ENCODE peak calls at places on chromosomes 13 and 19, in ten cellular contexts. H, R, T, S, B, F, P, N, J and L are unnamed samples.

GRCh38 chr13:114082849-114083645 is 49.4 kb downstream of the RASA3 start:
- DNase-seq in N (no peak), J (no peak), F (no peak), B (no peak), T (no peak), R (no peak), H (no peak), P (no peak), S (no peak), L (no peak)

GRCh38 chr13:35599385-35599784 is 122.9 kb upstream of the MAB21L1 start:
- DNase-seq in H (no peak), B (no peak), T (no peak), S (no peak), F (no peak), R (no peak), P (no peak), J (no peak), N (no peak), L (no peak)

GRCh38 chr13:65719831-65720230 is 1510.3 kb downstream of the PCDH9 start:
- DNase-seq in R (no peak), P (no peak), F (no peak), T (no peak), N (no peak), H (no peak), J (no peak), B (no peak), S (no peak), L (no peak)

GRCh38 chr13:71149498-71150363 is 717.3 kb downstream of the DACH1 start:
- DNase-seq in T (no peak), B (no peak), S (no peak), R (no peak), F (no peak), P (no peak), H (no peak), J (no peak), N (no peak), L (no peak)

GRCh38 chr13:89455741-89456140 is 1784.6 kb downstream of the SLITRK5 start:
- DNase-seq in T (no peak), P (no peak), N (no peak), S (no peak), R (no peak), H (no peak), F (peak), J (no peak), B (no peak), L (no peak)

GRCh38 chr13:53250272-53250875 is 221.8 kb downstream of the OLFM4 start:
- DNase-seq in P (no peak), N (peak), R (peak), B (peak), J (peak), H (no peak), S (peak), F (peak), T (peak), L (no peak)

GRCh38 chr19:38134538-38135149 is 89.4 kb downstream of the DPF1 start:
- DNase-seq in S (peak), R (no peak), N (no peak), F (peak), T (peak), J (no peak), H (no peak), P (peak), B (peak), L (no peak)

GRCh38 chr13:100798739-100799361 is 124.3 kb upstream of the TMTC4 start:
- DNase-seq in P (no peak), R (no peak), F (no peak), T (no peak), H (no peak), J (no peak), S (no peak), N (no peak), B (no peak), L (no peak)

GRCh38 chr19:10018219-10018618 is 4.9 kb downstream of the RDH8 start:
- DNase-seq in H (no peak), T (no peak), N (no peak), S (peak), B (peak), P (no peak), R (no peak), F (no peak), J (no peak), L (no peak)

GRCh38 chr13:111422352-111422751 is 101.9 kb downstream of the TEX29 start:
- DNase-seq in S (no peak), F (no peak), P (no peak), J (no peak), B (no peak), T (no peak), R (no peak), H (no peak), N (no peak), L (no peak)

GRCh38 chr13:21849323-21849722 is 178.4 kb downstream of the FGF9 start:
- DNase-seq in N (no peak), T (peak), F (peak), S (no peak), B (peak), R (peak), J (no peak), H (peak), P (peak), L (no peak)

GRCh38 chr19:40403262-40403984 is 9.8 kb downstream of the PRX start:
- DNase-seq in T (peak), R (peak), H (peak), P (peak), B (peak), S (peak), N (peak), J (peak), F (peak), L (peak)

GRCh38 chr19:44741841-44742352 is 6.6 kb upstream of the BCL3 start:
- DNase-seq in B (peak), S (peak), T (no peak), R (peak), N (peak), H (no peak), F (peak), P (no peak), J (peak), L (no peak)

GRCh38 chr19:36579255-36579654 is 6.2 kb upstream of the ZNF529 start:
- DNase-seq in T (no peak), S (no peak), F (no peak), H (no peak), J (no peak), B (no peak), P (no peak), R (no peak), N (no peak), L (no peak)

GRCh38 chr19:13441810-13442512 is 64.3 kb downstream of the CACNA1A start:
- DNase-seq in F (peak), J (peak), S (no peak), P (peak), N (no peak), R (no peak), H (peak), T (peak), B (peak), L (peak)

GRCh38 chr19:51128227-51128626 is 3.5 kb downstream of the SIGLEC9 start:
- DNase-seq in T (no peak), H (no peak), P (no peak), F (no peak), N (no peak), R (no peak), B (no peak), S (no peak), J (no peak), L (no peak)

GRCh38 chr19:37977992-37978391 is 71.0 kb downstream of the SIPA1L3 start:
- DNase-seq in P (no peak), J (peak), H (no peak), F (peak), B (peak), R (peak), T (no peak), N (no peak), S (no peak), L (no peak)

GRCh38 chr13:90968510-90968909 is 379.0 kb upstream of the MIR17HG start:
- DNase-seq in P (no peak), F (peak), J (no peak), T (peak), B (no peak), H (no peak), S (peak), N (no peak), R (peak), L (no peak)

GRCh38 chr19:47860602-47861297 is 1.7 kb downstream of the TPRX2 start:
- DNase-seq in R (no peak), F (no peak), H (no peak), J (no peak), T (no peak), S (no peak), B (no peak), N (no peak), P (no peak), L (no peak)

GRCh38 chr13:40916207-40916998 is 102.7 kb downstream of the ELF1 start:
- DNase-seq in F (peak), T (no peak), S (peak), J (no peak), B (peak), R (no peak), H (no peak), N (no peak), P (no peak), L (no peak)

GRCh38 chr13:98487016-98487415 is 89.9 kb downstream of the STK24 start:
- DNase-seq in H (no peak), T (no peak), P (no peak), J (no peak), F (no peak), R (no peak), S (no peak), B (peak), N (no peak), L (no peak)

GRCh38 chr19:34512254-34512796 is 30.8 kb downstream of the WTIP start:
- DNase-seq in T (no peak), P (no peak), J (no peak), R (no peak), N (no peak), H (no peak), S (no peak), F (no peak), B (no peak), L (no peak)

GRCh38 chr19:36963262-36963661 is 47.1 kb downstream of the ZNF568 start:
- DNase-seq in F (no peak), T (no peak), B (no peak), S (no peak), J (no peak), P (no peak), N (no peak), H (no peak), R (no peak), L (no peak)

GRCh38 chr19:20928371-20928770 is 5.3 kb downstream of the ZNF85 start:
- DNase-seq in N (no peak), J (peak), R (no peak), H (no peak), S (peak), T (no peak), B (peak), P (no peak), F (peak), L (no peak)

GRCh38 chr13:40477623-40478608 is 188.5 kb downstream of the FOXO1 start:
- DNase-seq in S (no peak), R (no peak), B (no peak), J (no peak), F (peak), T (no peak), H (no peak), N (no peak), P (no peak), L (no peak)

GRCh38 chr13:105035092-105035491 is 1500.4 kb downstream of the EFNB2 start:
- DNase-seq in R (no peak), P (no peak), T (no peak), F (no peak), S (no peak), N (no peak), B (no peak), J (no peak), H (no peak), L (no peak)

GRCh38 chr13:80116107-80116506 is 224.8 kb downstream of the SPRY2 start:
- DNase-seq in F (peak), S (peak), J (peak), H (no peak), N (peak), P (no peak), B (peak), T (no peak), R (peak), L (no peak)

GRCh38 chr19:51407631-51408131 is 9.8 kb downstream of the SIGLEC10 start:
- DNase-seq in S (no peak), F (peak), B (peak), P (peak), H (no peak), J (no peak), N (no peak), T (no peak), R (no peak), L (no peak)

GRCh38 chr13:37598572-37598971 is at the start of gene POSTN:
- DNase-seq in B (peak), J (no peak), S (no peak), N (no peak), R (no peak), F (peak), P (no peak), H (no peak), T (peak), L (no peak)

GRCh38 chr19:5170329-5170745 is 170.3 kb downstream of the PTPRS start:
- DNase-seq in S (no peak), R (no peak), J (no peak), F (no peak), B (no peak), N (no peak), P (peak), H (peak), T (peak), L (peak)

GRCh38 chr13:113402471-113403254 is 38.7 kb upstream of the GRTP1 start:
- DNase-seq in B (no peak), P (no peak), S (no peak), F (no peak), T (no peak), R (no peak), J (no peak), H (no peak), N (no peak), L (no peak)

GRCh38 chr19:2546128-2547032 is 70.5 kb downstream of the GADD45B start:
- DNase-seq in T (peak), N (no peak), B (no peak), P (no peak), F (no peak), S (no peak), J (no peak), H (no peak), R (no peak), L (no peak)

GRCh38 chr19:5991244-5991838 is 13.4 kb upstream of the RANBP3 start:
- DNase-seq in H (no peak), R (no peak), B (no peak), F (no peak), J (no peak), N (no peak), T (no peak), P (no peak), S (no peak), L (no peak)

GRCh38 chr13:53873558-53873957 is 844.9 kb downstream of the OLFM4 start:
- DNase-seq in B (no peak), S (no peak), J (no peak), T (no peak), P (no peak), H (no peak), F (no peak), R (no peak), N (no peak), L (no peak)

GRCh38 chr19:40143612-40144011 is 47.6 kb upstream of the MAP3K10 start:
- DNase-seq in F (no peak), J (no peak), N (no peak), T (no peak), R (no peak), P (peak), S (no peak), H (no peak), B (no peak), L (no peak)

GRCh38 chr13:79593611-79594275 is 112.8 kb downstream of the NDFIP2 start:
- DNase-seq in F (peak), P (no peak), J (no peak), T (no peak), H (no peak), B (peak), S (peak), N (no peak), R (no peak), L (no peak)